ENCODE peak calls at places on chromosomes 1 and 21, in nine cellular contexts. D is GM23248, E is MM.1S, X is fibroblast of lung, H is mesendoderm, Z is endodermal cell, C is mammary epithelial cell, J is neural progenitor cell, V is mesenchymal stem cell. R is an unnamed sample.

GRCh38 chr1:32933742-32934322 is 30.8 kb downstream of the RNF19B start:
- DNase-seq in D (peak; percentile 13), E (no peak), X (peak; percentile 59), H (peak; percentile 92), Z (peak; percentile 51), C (peak; percentile 80), J (peak; percentile 4), V (peak; percentile 51), R (no peak)

GRCh38 chr1:18443573-18444520 is 36.9 kb upstream of the KLHDC7A start:
- DNase-seq in D (no peak), E (no peak), X (no peak), H (no peak), Z (no peak), C (no peak), J (no peak), V (no peak), R (no peak)

GRCh38 chr1:93437976-93438605 is 9.8 kb upstream of the FNBP1L start:
- DNase-seq in D (peak; percentile 62), E (peak; percentile 31), X (peak; percentile 47), H (peak; percentile 42), Z (no peak), C (peak; percentile 39), J (peak; percentile 50), V (peak; percentile 61), R (no peak)

GRCh38 chr21:36403713-36404112 is 18.5 kb downstream of the CHAF1B start:
- DNase-seq in D (peak; percentile 41), E (no peak), X (no peak), H (no peak), Z (peak; percentile 38), C (no peak), J (no peak), V (no peak), R (no peak)

GRCh38 chr1:169568497-169568896 is 17.8 kb downstream of the F5 start:
- DNase-seq in D (no peak), E (no peak), X (no peak), H (no peak), Z (no peak), C (no peak), J (no peak), V (no peak), R (no peak)

GRCh38 chr1:219639843-219640606 is 27.1 kb upstream of the ZC3H11B start:
- DNase-seq in D (peak; percentile 7), E (no peak), X (peak; percentile 74), H (no peak), Z (no peak), C (peak; percentile 46), J (no peak), V (no peak), R (no peak)

GRCh38 chr1:206504363-206504713 is 3.0 kb upstream of the RASSF5 start:
- DNase-seq in D (no peak), E (no peak), X (no peak), H (no peak), Z (no peak), C (no peak), J (no peak), V (no peak), R (no peak)

GRCh38 chr1:237562247-237562823 is 328.4 kb downstream of the ZP4 start:
- DNase-seq in D (peak; percentile 73), E (peak; percentile 80), X (peak; percentile 49), H (peak; percentile 85), Z (peak; percentile 54), C (peak; percentile 66), J (peak; percentile 90), V (peak; percentile 60), R (no peak)

GRCh38 chr1:183821309-183822080 is 16.6 kb downstream of the RGL1 start:
- DNase-seq in D (peak; percentile 58), E (no peak), X (no peak), H (no peak), Z (no peak), C (no peak), J (no peak), V (no peak), R (no peak)

GRCh38 chr1:30271401-30272287 is 451.7 kb downstream of the MATN1 start:
- DNase-seq in D (no peak), E (no peak), X (no peak), H (no peak), Z (peak; percentile 27), C (no peak), J (no peak), V (no peak), R (peak; percentile 14)

GRCh38 chr1:167629681-167630567 is at the start of gene RCSD1:
- DNase-seq in D (peak; percentile 69), E (peak; percentile 82), X (peak; percentile 13), H (peak; percentile 34), Z (peak; percentile 73), C (peak; percentile 24), J (peak; percentile 56), V (peak; percentile 23), R (peak; percentile 81)

GRCh38 chr1:171438441-171438840 is 46.9 kb upstream of the PRRC2C start:
- DNase-seq in D (peak; percentile 99), E (no peak), X (peak; percentile 98), H (no peak), Z (no peak), C (peak; percentile 95), J (no peak), V (peak; percentile 66), R (no peak)

GRCh38 chr1:86703696-86704455 is 500 bp upstream of the SH3GLB1 start:
- DNase-seq in D (peak; percentile 57), E (no peak), X (peak; percentile 25), H (peak; percentile 61), Z (peak; percentile 83), C (no peak), J (peak; percentile 73), V (no peak), R (no peak)

GRCh38 chr1:71045463-71046028 is 2.1 kb downstream of the PTGER3 start:
- DNase-seq in D (no peak), E (no peak), X (no peak), H (no peak), Z (no peak), C (no peak), J (no peak), V (no peak), R (no peak)

GRCh38 chr1:71046891-71047634 is 553 bp downstream of the PTGER3 start:
- DNase-seq in D (peak; percentile 52), E (no peak), X (no peak), H (peak; percentile 37), Z (peak; percentile 83), C (peak; percentile 20), J (peak; percentile 6), V (no peak), R (no peak)

GRCh38 chr1:71044833-71045232 is 2.8 kb downstream of the PTGER3 start:
- DNase-seq in D (no peak), E (no peak), X (no peak), H (no peak), Z (no peak), C (no peak), J (no peak), V (no peak), R (no peak)

GRCh38 chr1:71039666-71040262 is 7.9 kb downstream of the PTGER3 start:
- DNase-seq in D (peak; percentile 65), E (no peak), X (no peak), H (no peak), Z (no peak), C (no peak), J (no peak), V (no peak), R (no peak)

DNA sequence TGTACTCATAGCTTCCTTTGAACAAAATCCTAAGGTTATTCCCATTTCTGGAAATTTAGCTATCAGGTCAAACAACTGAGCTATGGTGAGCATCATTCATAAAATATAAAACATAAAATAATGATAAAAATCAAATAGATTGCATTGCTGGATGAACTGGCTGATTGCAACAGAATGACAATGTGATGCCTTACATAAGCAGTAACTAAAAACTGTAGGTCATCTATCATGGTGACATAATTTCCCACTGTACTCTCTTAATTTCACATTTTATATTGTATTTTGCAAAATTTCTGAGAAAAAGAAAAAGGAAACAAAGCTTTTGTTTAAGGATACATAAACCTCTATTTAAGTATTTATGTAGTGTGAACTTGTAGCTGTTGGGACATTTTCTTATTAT is 4.6 kb downstream of the PTGER3 start:
- DNase-seq in D (no peak), E (no peak), X (no peak), H (no peak), Z (no peak), C (no peak), J (no peak), V (no peak), R (no peak)
- H3K9ac ChIP-seq in D (no peak overlapping the region), E (no peak overlapping the region), X (no peak overlapping the region), H (no peak overlapping the region), Z (no peak overlapping the region), C (no peak overlapping the region), J (no peak overlapping the region), V (peak overlapping the region; percentile 35), R (no peak overlapping the region)

GRCh38 chr1:234730542-234731370 is 120.8 kb upstream of the IRF2BP2 start:
- DNase-seq in D (no peak), E (no peak), X (no peak), H (peak; percentile 48), Z (no peak), C (no peak), J (no peak), V (no peak), R (peak; percentile 63)
- H3K9ac ChIP-seq in D (peak overlapping the region; percentile 22), E (no peak overlapping the region), X (no peak overlapping the region), H (no peak overlapping the region), Z (no peak overlapping the region), C (no peak overlapping the region), J (no peak overlapping the region), V (no peak overlapping the region), R (no peak overlapping the region)

DNA sequence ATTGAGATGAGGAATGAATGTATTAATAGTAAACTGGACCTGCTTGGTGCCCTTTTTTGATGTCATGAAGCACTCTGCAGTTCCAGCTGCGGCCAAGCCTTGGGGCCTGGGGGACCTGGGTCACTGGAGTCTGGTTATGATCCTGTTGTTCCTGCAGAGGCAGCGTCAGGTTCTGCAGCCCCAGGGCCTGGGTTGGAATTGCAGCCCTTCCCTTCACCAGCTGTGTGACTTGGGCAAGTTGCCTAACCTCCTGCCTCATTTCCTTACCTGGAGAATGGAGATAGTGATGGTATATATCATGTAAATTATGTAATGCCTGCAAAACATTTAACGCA is 9.1 kb upstream of the ATP5PO start:
- DNase-seq in D (no peak), E (no peak), X (no peak), H (peak; percentile 39), Z (no peak), C (peak; percentile 16), J (no peak), V (no peak), R (no peak)
- H3K9ac ChIP-seq in D (no peak overlapping the region), E (no peak overlapping the region), X (no peak overlapping the region), H (no peak overlapping the region), Z (no peak overlapping the region), C (no peak overlapping the region), J (no peak overlapping the region), V (peak overlapping the region; percentile 56), R (peak overlapping the region; percentile 33)

DNA sequence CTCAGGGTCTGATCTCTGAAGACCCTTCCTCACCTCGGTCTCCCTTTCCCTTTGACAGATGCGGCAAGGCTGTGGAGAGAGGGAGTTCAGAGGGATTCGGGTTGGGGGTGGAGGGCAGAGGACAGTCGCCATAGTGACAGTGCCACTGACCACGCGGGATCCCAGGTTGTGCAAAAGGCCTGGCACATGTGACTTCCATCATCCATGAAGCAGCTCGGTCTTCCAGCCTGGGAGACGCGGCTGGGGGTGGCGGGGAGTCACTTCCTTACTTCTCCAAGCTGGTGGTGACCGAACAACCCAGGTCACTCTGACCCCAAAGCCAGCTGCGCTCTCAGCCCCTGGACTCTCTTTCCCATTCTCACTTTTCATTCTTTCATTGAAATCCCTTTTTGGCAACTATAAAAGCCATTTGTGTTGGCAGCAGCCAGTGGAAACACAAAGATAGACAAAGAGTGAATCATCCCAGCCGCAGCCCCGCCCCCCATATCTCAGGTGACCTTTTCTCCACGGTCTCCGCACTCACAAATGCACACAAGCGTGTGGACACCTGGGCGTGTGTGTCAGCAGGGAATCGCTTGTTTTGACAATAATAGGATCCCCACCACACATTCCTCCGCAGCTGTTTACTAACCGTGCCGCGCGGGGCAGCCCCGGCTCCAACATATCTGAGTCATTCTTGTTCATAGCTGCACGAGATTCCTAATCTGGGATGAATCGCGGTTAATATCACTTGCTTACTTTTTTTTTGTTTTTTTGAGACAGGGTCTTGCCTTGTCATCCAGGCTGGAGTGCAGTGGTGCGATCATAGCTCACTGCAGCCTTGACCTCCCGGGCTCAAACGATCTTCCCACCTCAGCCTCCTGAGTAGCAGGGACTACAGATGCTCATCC is 68.3 kb downstream of the DHRS3 start:
- DNase-seq in D (peak; percentile 95), E (no peak), X (peak; percentile 98), H (no peak), Z (no peak), C (peak; percentile 97), J (peak; percentile 36), V (peak; percentile 45), R (no peak)
- H3K9ac ChIP-seq in D (peak overlapping the region; percentile 57), E (no peak overlapping the region), X (peak overlapping the region; percentile 20), H (no peak overlapping the region), Z (no peak overlapping the region), C (no peak overlapping the region), J (no peak overlapping the region), V (peak overlapping the region; percentile 85), R (no peak overlapping the region)

R was measured in DND-41.